ENCODE peak calls at places on chromosomes 13 and 19, in five cellular contexts. Q, O, C, R and B are unnamed samples.

GRCh38 chr19:55080915-55081772 is 5.5 kb downstream of the EPS8L1 start:
- DNase-seq in Q (no peak), O (peak), C (peak), R (peak), B (no peak)

GRCh38 chr19:45153339-45154063 is 7.3 kb downstream of the NKPD1 start:
- DNase-seq in Q (no peak), O (peak), C (no peak), R (peak), B (no peak)

GRCh38 chr13:76980075-76980718 is 11.7 kb upstream of the CLN5 start:
- DNase-seq in Q (no peak), O (peak), C (peak), R (peak), B (peak)

GRCh38 chr19:51572908-51573307 is 1.8 kb downstream of the ZNF175 start:
- DNase-seq in Q (no peak), O (no peak), C (peak), R (no peak), B (no peak)

GRCh38 chr13:23701646-23702045 is 131.4 kb downstream of the TNFRSF19 start:
- DNase-seq in Q (peak), O (no peak), C (peak), R (no peak), B (peak)

GRCh38 chr19:48806818-48807589 is 3.8 kb downstream of the BCAT2 start:
- DNase-seq in Q (no peak), O (no peak), C (no peak), R (peak), B (peak)

GRCh38 chr13:76016799-76017198 is 380.7 kb downstream of the LMO7 start:
- DNase-seq in Q (no peak), O (no peak), C (peak), R (peak), B (peak)

GRCh38 chr19:7912144-7912696 is 2.4 kb upstream of the TGFBR3L start:
- DNase-seq in Q (no peak), O (no peak), C (no peak), R (no peak), B (no peak)

GRCh38 chr13:98890920-98891319 is 86.9 kb downstream of the DOCK9 start:
- DNase-seq in Q (no peak), O (no peak), C (no peak), R (peak), B (no peak)

GRCh38 chr19:39236527-39236926 is 8.3 kb downstream of the IFNL3 start:
- DNase-seq in Q (no peak), O (peak), C (no peak), R (no peak), B (no peak)

GRCh38 chr13:28268800-28269223 is 130.5 kb downstream of the PAN3 start:
- DNase-seq in Q (no peak), O (no peak), C (peak), R (no peak), B (no peak)

GRCh38 chr19:10501971-10502523 is 1.1 kb downstream of the KEAP1 start:
- DNase-seq in Q (peak), O (peak), C (peak), R (peak), B (peak)

GRCh38 chr13:111912453-111912866 is 154.5 kb upstream of the SOX1 start:
- DNase-seq in Q (no peak), O (no peak), C (no peak), R (no peak), B (no peak)

GRCh38 chr13:108463365-108463764 is 166.0 kb upstream of the MYO16 start:
- DNase-seq in Q (no peak), O (no peak), C (no peak), R (no peak), B (no peak)

GRCh38 chr13:81487151-81487550 is 1146.2 kb upstream of the SPRY2 start:
- DNase-seq in Q (no peak), O (no peak), C (no peak), R (peak), B (peak)

GRCh38 chr13:89968468-89968867 is 1379.0 kb upstream of the MIR17HG start:
- DNase-seq in Q (no peak), O (no peak), C (no peak), R (no peak), B (no peak)

GRCh38 chr19:50817941-50818858 is 5.4 kb downstream of the KLK1 start:
- DNase-seq in Q (no peak), O (no peak), C (no peak), R (peak), B (no peak)

GRCh38 chr19:33396701-33397535 is 23.4 kb downstream of the CEBPG start:
- DNase-seq in Q (no peak), O (no peak), C (no peak), R (peak), B (peak)

GRCh38 chr13:24716446-24716845 is 36.2 kb downstream of the ATP12A start:
- DNase-seq in Q (no peak), O (no peak), C (no peak), R (peak), B (no peak)

GRCh38 chr19:13463296-13463695 is 43.0 kb downstream of the CACNA1A start:
- DNase-seq in Q (no peak), O (no peak), C (peak), R (peak), B (peak)

GRCh38 chr19:6772028-6772865 is at the start of gene VAV1:
- DNase-seq in Q (no peak), O (peak), C (no peak), R (peak), B (no peak)

GRCh38 chr19:46303702-46304397 is 7.0 kb downstream of the HIF3A start:
- DNase-seq in Q (no peak), O (no peak), C (no peak), R (peak), B (peak)

GRCh38 chr13:110466261-110466660 is 95.3 kb downstream of the RAB20 start:
- DNase-seq in Q (no peak), O (no peak), C (no peak), R (no peak), B (no peak)